ENCODE peak calls at places on chromosome 4, in five cellular contexts. One of them, this sample, is unnamed.

GRCh38 chr4:170414961-170415360 is 325.2 kb upstream of the AADAT start:
- DNase-seq in lower leg skin: no peak
- DNase-seq in fibroblast of lung: no peak
- DNase-seq in CD8-positive, alpha-beta T cell: no peak
- DNase-seq in uterus: no peak
- DNase-seq in this sample: no peak

GRCh38 chr4:139508581-139509237 is 47.3 kb downstream of the SETD7 start:
- DNase-seq in lower leg skin: no peak
- DNase-seq in fibroblast of lung: no peak
- DNase-seq in CD8-positive, alpha-beta T cell: no peak
- DNase-seq in uterus: no peak
- DNase-seq in this sample: no peak

GRCh38 chr4:37793562-37793961 is 32.9 kb upstream of the PGM2 start:
- DNase-seq in lower leg skin: no peak
- DNase-seq in fibroblast of lung: no peak
- DNase-seq in CD8-positive, alpha-beta T cell: peak; percentile 18
- DNase-seq in uterus: no peak
- DNase-seq in this sample: peak; percentile 13

GRCh38 chr4:146243141-146243882 is 29.0 kb downstream of the REELD1 start:
- DNase-seq in lower leg skin: no peak
- DNase-seq in fibroblast of lung: peak; percentile 23
- DNase-seq in CD8-positive, alpha-beta T cell: peak; percentile 55
- DNase-seq in uterus: no peak
- DNase-seq in this sample: peak; percentile 15

GRCh38 chr4:140326395-140326993 is 47.0 kb upstream of the SCOC start:
- DNase-seq in lower leg skin: no peak
- DNase-seq in fibroblast of lung: peak; percentile 48
- DNase-seq in CD8-positive, alpha-beta T cell: no peak
- DNase-seq in uterus: peak; percentile 28
- DNase-seq in this sample: peak; percentile 33

GRCh38 chr4:106303548-106303947 is 12.5 kb downstream of the TBCK start:
- DNase-seq in lower leg skin: no peak
- DNase-seq in fibroblast of lung: no peak
- DNase-seq in CD8-positive, alpha-beta T cell: no peak
- DNase-seq in uterus: no peak
- DNase-seq in this sample: no peak

GRCh38 chr4:108492816-108493595 is 127.4 kb upstream of the RPL34 start:
- DNase-seq in lower leg skin: no peak
- DNase-seq in fibroblast of lung: peak; percentile 14
- DNase-seq in CD8-positive, alpha-beta T cell: peak; percentile 15
- DNase-seq in uterus: no peak
- DNase-seq in this sample: no peak

GRCh38 chr4:99276454-99276853 is 14.3 kb downstream of the ADH1A start:
- DNase-seq in lower leg skin: no peak
- DNase-seq in fibroblast of lung: no peak
- DNase-seq in CD8-positive, alpha-beta T cell: no peak
- DNase-seq in uterus: no peak
- DNase-seq in this sample: no peak

GRCh38 chr4:46886711-46887110 is 22.3 kb downstream of the COX7B2 start:
- DNase-seq in lower leg skin: no peak
- DNase-seq in fibroblast of lung: peak; percentile 12
- DNase-seq in CD8-positive, alpha-beta T cell: no peak
- DNase-seq in uterus: no peak
- DNase-seq in this sample: no peak

GRCh38 chr4:177214935-177215334 is 94.7 kb upstream of the NEIL3 start:
- DNase-seq in lower leg skin: no peak
- DNase-seq in fibroblast of lung: peak; percentile 82
- DNase-seq in CD8-positive, alpha-beta T cell: no peak
- DNase-seq in uterus: no peak
- DNase-seq in this sample: peak; percentile 26

GRCh38 chr4:4578981-4579380 is 37.1 kb upstream of the STX18 start:
- DNase-seq in lower leg skin: no peak
- DNase-seq in fibroblast of lung: no peak
- DNase-seq in CD8-positive, alpha-beta T cell: no peak
- DNase-seq in uterus: no peak
- DNase-seq in this sample: no peak

GRCh38 chr4:152014280-152014679 is 253.5 kb upstream of the GATB start:
- DNase-seq in lower leg skin: no peak
- DNase-seq in fibroblast of lung: no peak
- DNase-seq in CD8-positive, alpha-beta T cell: peak; percentile 8
- DNase-seq in uterus: no peak
- DNase-seq in this sample: no peak

GRCh38 chr4:106385853-106386393 is 17.3 kb upstream of the GIMD1 start:
- DNase-seq in lower leg skin: no peak
- DNase-seq in fibroblast of lung: no peak
- DNase-seq in CD8-positive, alpha-beta T cell: no peak
- DNase-seq in uterus: no peak
- DNase-seq in this sample: no peak

GRCh38 chr4:87679449-87680169 is 29.5 kb downstream of the DMP1 start:
- DNase-seq in lower leg skin: no peak
- DNase-seq in fibroblast of lung: peak; percentile 47
- DNase-seq in CD8-positive, alpha-beta T cell: peak; percentile 22
- DNase-seq in uterus: peak; percentile 66
- DNase-seq in this sample: peak; percentile 28

GRCh38 chr4:3422808-3423297 is 18.9 kb upstream of the HGFAC start:
- DNase-seq in lower leg skin: no peak
- DNase-seq in fibroblast of lung: no peak
- DNase-seq in CD8-positive, alpha-beta T cell: no peak
- DNase-seq in uterus: no peak
- DNase-seq in this sample: no peak

GRCh38 chr4:141427726-141428296 is 207.1 kb downstream of the ZNF330 start:
- DNase-seq in lower leg skin: no peak
- DNase-seq in fibroblast of lung: peak; percentile 10
- DNase-seq in CD8-positive, alpha-beta T cell: no peak
- DNase-seq in uterus: no peak
- DNase-seq in this sample: no peak

GRCh38 chr4:70992354-70992753 is 1.1 kb upstream of the DCK start:
- DNase-seq in lower leg skin: no peak
- DNase-seq in fibroblast of lung: no peak
- DNase-seq in CD8-positive, alpha-beta T cell: no peak
- DNase-seq in uterus: no peak
- DNase-seq in this sample: no peak

GRCh38 chr4:35982318-35982717 is 262.0 kb downstream of the ARAP2 start:
- DNase-seq in lower leg skin: no peak
- DNase-seq in fibroblast of lung: no peak
- DNase-seq in CD8-positive, alpha-beta T cell: no peak
- DNase-seq in uterus: no peak
- DNase-seq in this sample: no peak

GRCh38 chr4:100547541-100548208 is 29.9 kb upstream of the EMCN start:
- DNase-seq in lower leg skin: no peak
- DNase-seq in fibroblast of lung: no peak
- DNase-seq in CD8-positive, alpha-beta T cell: no peak
- DNase-seq in uterus: no peak
- DNase-seq in this sample: no peak

GRCh38 chr4:17690898-17691297 is 76.5 kb downstream of the MED28 start:
- DNase-seq in lower leg skin: no peak
- DNase-seq in fibroblast of lung: no peak
- DNase-seq in CD8-positive, alpha-beta T cell: no peak
- DNase-seq in uterus: no peak
- DNase-seq in this sample: no peak

GRCh38 chr4:81142744-81143143 is 72.3 kb downstream of the PRKG2 start:
- DNase-seq in lower leg skin: no peak
- DNase-seq in fibroblast of lung: peak; percentile 46
- DNase-seq in CD8-positive, alpha-beta T cell: no peak
- DNase-seq in uterus: peak; percentile 17
- DNase-seq in this sample: no peak

GRCh38 chr4:36394352-36394903 is 113.0 kb downstream of the DTHD1 start:
- DNase-seq in lower leg skin: no peak
- DNase-seq in fibroblast of lung: no peak
- DNase-seq in CD8-positive, alpha-beta T cell: peak; percentile 32
- DNase-seq in uterus: no peak
- DNase-seq in this sample: no peak

GRCh38 chr4:186144596-186145569 is 40.4 kb downstream of the FAM149A start:
- DNase-seq in lower leg skin: peak; percentile 92
- DNase-seq in fibroblast of lung: peak; percentile 76
- DNase-seq in CD8-positive, alpha-beta T cell: no peak
- DNase-seq in uterus: peak; percentile 69
- DNase-seq in this sample: no peak

GRCh38 chr4:186149872-186150271 is 41.5 kb upstream of the CYP4V2 start:
- DNase-seq in lower leg skin: peak; percentile 91
- DNase-seq in fibroblast of lung: no peak
- DNase-seq in CD8-positive, alpha-beta T cell: peak; percentile 53
- DNase-seq in uterus: peak; percentile 78
- DNase-seq in this sample: no peak

GRCh38 chr4:186146443-186146842 is 41.9 kb downstream of the FAM149A start:
- DNase-seq in lower leg skin: no peak
- DNase-seq in fibroblast of lung: no peak
- DNase-seq in CD8-positive, alpha-beta T cell: no peak
- DNase-seq in uterus: no peak
- DNase-seq in this sample: no peak

GRCh38 chr4:186148335-186148975 is 42.9 kb upstream of the CYP4V2 start:
- DNase-seq in lower leg skin: no peak
- DNase-seq in fibroblast of lung: no peak
- DNase-seq in CD8-positive, alpha-beta T cell: no peak
- DNase-seq in uterus: no peak
- DNase-seq in this sample: no peak

DNA sequence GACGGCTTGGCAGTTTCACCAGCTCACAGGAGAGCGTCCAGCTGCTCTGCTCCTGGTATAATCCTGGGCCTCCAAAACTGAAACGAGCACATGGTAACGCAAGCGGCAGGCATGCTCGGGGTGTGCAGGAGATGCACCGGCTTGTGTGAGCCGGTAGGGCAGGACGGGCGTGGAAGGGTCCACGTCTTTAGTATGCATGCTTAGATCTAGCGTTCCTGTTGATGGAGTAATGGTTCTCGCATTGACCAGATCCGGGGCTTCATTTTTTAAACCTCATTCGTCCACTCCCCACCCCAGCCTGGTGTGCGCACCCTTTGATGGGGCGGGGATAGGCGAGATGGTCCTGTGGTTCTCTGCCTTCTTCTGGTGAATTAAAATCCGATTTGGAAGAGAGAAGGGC is 39.7 kb downstream of the FAM149A start:
- DNase-seq in lower leg skin: no peak
- DNase-seq in fibroblast of lung: peak; percentile 65
- DNase-seq in CD8-positive, alpha-beta T cell: no peak
- DNase-seq in uterus: peak; percentile 40
- DNase-seq in this sample: no peak
- TF ChIP-seq CTCF in lower leg skin: no peak
- TF ChIP-seq CTCF in fibroblast of lung: peak; percentile 7
- TF ChIP-seq CTCF in CD8-positive, alpha-beta T cell: no peak
- TF ChIP-seq CTCF in uterus: peak; percentile 10
- TF ChIP-seq CTCF in this sample: no peak

DNA sequence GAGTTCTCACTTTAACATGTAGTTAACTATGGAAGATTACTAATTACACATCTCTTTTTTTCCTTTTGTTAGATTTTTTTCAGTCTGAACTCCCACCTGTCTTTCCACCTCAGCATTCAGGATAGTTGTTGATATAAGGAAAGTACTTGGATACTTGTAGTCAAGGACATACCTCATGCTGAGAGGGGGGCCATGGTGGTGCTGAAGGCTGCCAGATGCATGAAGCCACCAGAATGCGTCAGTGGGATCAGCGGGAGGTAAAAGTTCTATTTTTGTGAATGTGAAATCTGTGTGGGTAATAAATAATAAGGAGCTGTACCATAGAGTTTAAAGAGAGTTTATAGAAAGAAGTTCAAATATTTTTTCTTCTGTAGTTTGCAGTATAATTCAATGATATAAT is 13.1 kb upstream of the NDST4 start:
- DNase-seq in lower leg skin: no peak
- DNase-seq in fibroblast of lung: peak; percentile 8
- DNase-seq in CD8-positive, alpha-beta T cell: no peak
- DNase-seq in uterus: no peak
- DNase-seq in this sample: no peak
- TF ChIP-seq CTCF in lower leg skin: no peak
- TF ChIP-seq CTCF in fibroblast of lung: no peak
- TF ChIP-seq CTCF in CD8-positive, alpha-beta T cell: no peak
- TF ChIP-seq CTCF in uterus: no peak
- TF ChIP-seq CTCF in this sample: no peak

DNA sequence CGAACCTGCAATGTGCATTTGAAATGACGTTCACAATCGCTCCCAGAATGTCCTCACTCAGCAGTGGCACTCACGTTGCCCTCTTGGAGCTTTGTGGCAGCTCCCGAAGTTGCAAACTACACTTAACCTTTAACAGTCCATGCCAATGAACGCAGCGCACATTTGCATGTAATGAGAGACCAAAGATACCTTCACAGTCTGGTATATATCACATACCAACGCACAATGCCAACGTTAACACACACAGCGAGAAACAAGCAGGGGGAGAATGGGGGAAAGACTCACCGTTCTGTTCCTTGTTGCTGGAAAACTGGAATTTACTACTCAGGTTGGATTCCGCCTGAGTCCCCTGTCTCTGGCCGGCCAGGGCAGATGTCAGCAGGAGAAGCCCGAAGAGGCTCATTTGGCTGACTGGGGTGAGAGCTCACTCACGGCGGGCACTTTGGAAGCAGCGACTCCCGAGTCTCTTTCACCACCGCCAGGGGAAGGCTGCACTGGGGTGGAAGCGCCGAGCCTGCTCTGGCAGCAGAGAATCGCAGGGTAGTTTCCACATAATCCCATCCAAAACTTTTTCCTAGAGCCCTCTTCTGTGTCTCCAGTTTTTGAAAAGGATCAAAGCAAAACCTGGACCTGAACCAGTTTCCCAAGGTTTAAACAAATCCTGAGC is 965 bp downstream of the PDGFC start:
- DNase-seq in lower leg skin: peak; percentile 94
- DNase-seq in fibroblast of lung: peak; percentile 57
- DNase-seq in CD8-positive, alpha-beta T cell: no peak
- DNase-seq in uterus: peak; percentile 60
- DNase-seq in this sample: peak; percentile 54
- TF ChIP-seq CTCF in lower leg skin: peak; percentile 25
- TF ChIP-seq CTCF in fibroblast of lung: peak; percentile 49
- TF ChIP-seq CTCF in CD8-positive, alpha-beta T cell: no peak
- TF ChIP-seq CTCF in uterus: peak; percentile 63
- TF ChIP-seq CTCF in this sample: peak; percentile 63

GRCh38 chr4:174010547-174010946 is 272.9 kb downstream of the FBXO8 start:
- DNase-seq in lower leg skin: no peak
- DNase-seq in fibroblast of lung: no peak
- DNase-seq in CD8-positive, alpha-beta T cell: no peak
- DNase-seq in uterus: no peak
- DNase-seq in this sample: no peak

GRCh38 chr4:174012135-174012923 is 271.1 kb downstream of the FBXO8 start:
- DNase-seq in lower leg skin: no peak
- DNase-seq in fibroblast of lung: no peak
- DNase-seq in CD8-positive, alpha-beta T cell: no peak
- DNase-seq in uterus: no peak
- DNase-seq in this sample: no peak

GRCh38 chr4:174018236-174018635 is 265.2 kb downstream of the FBXO8 start:
- DNase-seq in lower leg skin: no peak
- DNase-seq in fibroblast of lung: no peak
- DNase-seq in CD8-positive, alpha-beta T cell: no peak
- DNase-seq in uterus: no peak
- DNase-seq in this sample: no peak

GRCh38 chr4:174016251-174016650 is 267.2 kb downstream of the FBXO8 start:
- DNase-seq in lower leg skin: no peak
- DNase-seq in fibroblast of lung: no peak
- DNase-seq in CD8-positive, alpha-beta T cell: no peak
- DNase-seq in uterus: no peak
- DNase-seq in this sample: no peak
- TF ChIP-seq CTCF in lower leg skin: no peak
- TF ChIP-seq CTCF in fibroblast of lung: no peak
- TF ChIP-seq CTCF in CD8-positive, alpha-beta T cell: no peak
- TF ChIP-seq CTCF in uterus: no peak
- TF ChIP-seq CTCF in this sample: no peak

GRCh38 chr4:42398448-42399355 is 1.4 kb downstream of the SHISA3 start:
- DNase-seq in lower leg skin: no peak
- DNase-seq in fibroblast of lung: no peak
- DNase-seq in CD8-positive, alpha-beta T cell: no peak
- DNase-seq in uterus: no peak
- DNase-seq in this sample: no peak
- TF ChIP-seq CTCF in lower leg skin: no peak
- TF ChIP-seq CTCF in fibroblast of lung: no peak
- TF ChIP-seq CTCF in CD8-positive, alpha-beta T cell: no peak
- TF ChIP-seq CTCF in uterus: no peak
- TF ChIP-seq CTCF in this sample: no peak

This sample was measured in HFFc6.